ENCODE peak calls at places on chromosomes 11 and 22, in ten cellular contexts. O is SK-N-MC, W is substantia nigra, H is GM23248, V is body of pancreas, L is cardiac muscle cell, M is Peyer's patch, T is brain microvascular endothelial cell, J is heart left ventricle, Q is A673. N is an unnamed sample.

GRCh38 chr11:72573380-72573949 is 100.8 kb downstream of the PDE2A start:
- DNase-seq in O (no peak), L (peak), V (peak), H (peak), J (no peak), W (peak), M (peak), T (peak), Q (peak), N (peak)

GRCh38 chr22:37079668-37080171 is 28.2 kb downstream of the KCTD17 start:
- DNase-seq in M (no peak), W (no peak), T (peak), Q (peak), V (no peak), L (no peak), H (peak), J (no peak), O (no peak), N (peak)

GRCh38 chr22:39122772-39123470 is 25.9 kb downstream of the APOBEC3H start:
- DNase-seq in W (no peak), Q (no peak), M (no peak), O (no peak), T (no peak), V (no peak), L (no peak), H (no peak), J (no peak), N (no peak)

GRCh38 chr22:26956346-26956745 is 299.0 kb downstream of the MIAT start:
- DNase-seq in M (no peak), Q (no peak), V (no peak), T (no peak), H (no peak), O (no peak), W (no peak), L (no peak), J (no peak), N (peak)

GRCh38 chr11:41848349-41848748 is 388.9 kb upstream of the LRRC4C start:
- DNase-seq in V (no peak), Q (no peak), W (no peak), H (no peak), T (no peak), O (no peak), J (no peak), L (no peak), M (no peak), N (no peak)

GRCh38 chr22:37464181-37464580 is 22.0 kb downstream of the MFNG start:
- DNase-seq in T (no peak), V (no peak), W (no peak), M (no peak), L (no peak), H (no peak), O (no peak), Q (peak), J (no peak), N (no peak)

GRCh38 chr11:60870276-60870675 is 2.9 kb downstream of the ZP1 start:
- DNase-seq in T (no peak), V (peak), W (no peak), O (no peak), H (no peak), L (no peak), M (peak), Q (no peak), J (no peak), N (peak)

GRCh38 chr11:17529814-17530162 is 14.4 kb downstream of the USH1C start:
- DNase-seq in H (no peak), J (peak), Q (no peak), L (no peak), W (peak), M (no peak), O (no peak), V (no peak), T (no peak), N (peak)

GRCh38 chr11:73270089-73270854 is 1.9 kb upstream of the P2RY6 start:
- DNase-seq in O (no peak), Q (no peak), L (no peak), H (no peak), J (no peak), W (no peak), M (peak), V (no peak), T (no peak), N (no peak)

GRCh38 chr11:57776101-57776511 is 14.5 kb downstream of the CTNND1 start:
- DNase-seq in O (no peak), W (no peak), T (no peak), J (peak), V (no peak), Q (no peak), L (peak), M (no peak), H (peak), N (peak)

GRCh38 chr22:21094911-21095772 is 49.4 kb downstream of the LRRC74B start:
- DNase-seq in J (no peak), M (no peak), T (no peak), Q (no peak), O (no peak), H (no peak), L (no peak), W (no peak), V (no peak), N (no peak)

GRCh38 chr11:134470238-134470637 is 58.2 kb upstream of the B3GAT1 start:
- DNase-seq in O (no peak), V (no peak), W (no peak), H (no peak), T (no peak), L (no peak), Q (no peak), M (peak), J (no peak), N (no peak)

GRCh38 chr11:47483408-47483807 is 34.5 kb upstream of the RAPSN start:
- DNase-seq in Q (no peak), T (no peak), O (no peak), J (no peak), V (no peak), H (no peak), W (no peak), L (no peak), M (no peak), N (no peak)

GRCh38 chr11:73384871-73385692 is 8.9 kb downstream of the RELT start:
- DNase-seq in W (peak), T (no peak), Q (no peak), L (no peak), O (no peak), J (peak), H (no peak), M (no peak), V (peak), N (no peak)

GRCh38 chr11:108592591-108593213 is 866 bp downstream of the EXPH5 start:
- DNase-seq in V (peak), J (no peak), W (peak), T (no peak), H (peak), M (peak), O (no peak), Q (peak), L (peak), N (no peak)

GRCh38 chr22:24392218-24392931 is 35.0 kb upstream of the ADORA2A start:
- DNase-seq in J (no peak), M (no peak), H (peak), O (no peak), L (no peak), W (no peak), V (no peak), T (no peak), Q (no peak), N (no peak)

GRCh38 chr22:24951942-24952836 is at the start of gene KIAA1671:
- DNase-seq in V (peak), Q (peak), T (peak), W (peak), O (no peak), M (peak), H (peak), L (peak), J (peak), N (peak)

GRCh38 chr11:12052676-12053605 is 44.5 kb upstream of the DKK3 start:
- DNase-seq in J (no peak), O (no peak), T (no peak), H (no peak), Q (no peak), W (no peak), V (no peak), M (no peak), L (no peak), N (peak)
- H3K27ac ChIP-seq in J (no peak), O (no peak), T (no peak), H (no peak), Q (no peak), W (no peak), V (no peak), M (no peak), L (no peak), N (no peak)

DNA sequence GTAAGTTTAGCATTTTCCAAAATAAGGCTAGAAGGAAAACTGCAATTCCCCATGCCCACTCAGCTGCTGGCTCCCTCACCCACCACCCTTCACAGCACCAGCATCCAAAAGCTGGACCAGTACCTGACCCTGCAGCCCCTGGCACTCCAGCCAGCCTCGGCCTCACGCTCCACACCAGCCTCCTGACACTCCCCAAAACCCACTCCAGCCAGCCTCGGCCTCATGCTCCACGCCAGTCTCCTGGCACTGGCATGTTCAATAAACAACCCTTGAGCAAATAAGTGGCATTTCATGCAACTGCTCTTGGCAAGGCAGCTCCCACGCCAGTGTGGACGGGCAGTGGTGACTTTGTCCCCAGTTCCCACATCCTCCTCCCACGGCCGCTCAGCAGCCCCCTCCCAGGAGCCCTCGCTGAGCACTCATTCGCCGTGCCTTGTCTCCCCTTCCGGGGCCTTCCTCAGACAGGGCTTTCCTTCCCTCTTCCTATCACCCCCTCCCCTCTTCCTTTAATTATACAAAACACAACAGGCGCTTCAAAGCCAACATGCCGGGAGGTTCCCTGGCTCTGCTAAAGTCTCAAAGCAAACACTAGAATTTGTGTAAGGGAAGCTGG is 6.9 kb downstream of the TOLLIP start:
- DNase-seq in H (no peak), L (no peak), V (peak), O (no peak), Q (no peak), J (no peak), M (peak), T (no peak), W (no peak), N (no peak)
- H3K27ac ChIP-seq in H (no peak), L (no peak), V (peak), O (no peak), Q (no peak), J (no peak), M (no peak), T (no peak), W (peak), N (no peak)

GRCh38 chr11:96340555-96340885 is 2.5 kb downstream of the MAML2 start:
- DNase-seq in W (no peak), H (peak), V (no peak), M (no peak), O (no peak), Q (no peak), J (no peak), T (no peak), L (no peak), N (no peak)

GRCh38 chr11:96341237-96342130 is 1.5 kb downstream of the MAML2 start:
- DNase-seq in V (peak), W (peak), Q (no peak), J (peak), T (no peak), L (no peak), M (peak), H (peak), O (no peak), N (no peak)

GRCh38 chr11:96338910-96339703 is 3.9 kb downstream of the MAML2 start:
- DNase-seq in O (no peak), M (no peak), W (peak), H (peak), Q (no peak), J (peak), T (peak), V (no peak), L (no peak), N (peak)

GRCh38 chr11:96337541-96338530 is 5.2 kb downstream of the MAML2 start:
- DNase-seq in O (no peak), J (no peak), T (no peak), L (peak), Q (peak), M (no peak), V (no peak), H (peak), W (no peak), N (no peak)

GRCh38 chr11:96339704-96340554 is 3.1 kb downstream of the MAML2 start:
- DNase-seq in O (no peak), W (peak), T (no peak), L (no peak), V (no peak), Q (no peak), J (no peak), M (no peak), H (peak), N (no peak)
- H3K27ac ChIP-seq in O (no peak), W (peak), T (peak), L (no peak), V (peak), Q (peak), J (peak), M (peak), H (peak), N (no peak)

GRCh38 chr22:33867118-33867863 is 53.0 kb downstream of the LARGE1 start:
- DNase-seq in L (no peak), H (peak), T (peak), W (no peak), M (peak), J (no peak), V (no peak), Q (no peak), O (no peak), N (no peak)

GRCh38 chr22:33865996-33866395 is 54.3 kb downstream of the LARGE1 start:
- DNase-seq in Q (no peak), T (no peak), W (no peak), M (no peak), H (no peak), L (no peak), V (no peak), O (no peak), J (no peak), N (no peak)

GRCh38 chr22:33865248-33865647 is 55.0 kb downstream of the LARGE1 start:
- DNase-seq in J (no peak), M (no peak), H (no peak), T (no peak), W (no peak), Q (no peak), L (no peak), O (no peak), V (no peak), N (no peak)

GRCh38 chr22:33866521-33866920 is 53.8 kb downstream of the LARGE1 start:
- DNase-seq in Q (no peak), L (no peak), H (no peak), V (no peak), M (no peak), T (no peak), J (no peak), W (no peak), O (no peak), N (no peak)

GRCh38 chr22:33864723-33865130 is 55.5 kb downstream of the LARGE1 start:
- DNase-seq in W (no peak), M (no peak), O (no peak), H (peak), Q (no peak), J (peak), L (no peak), V (no peak), T (no peak), N (no peak)
- H3K27ac ChIP-seq in W (no peak), M (peak), O (no peak), H (no peak), Q (no peak), J (peak), L (peak), V (no peak), T (no peak), N (no peak)

GRCh38 chr11:45857834-45858492 is 10.7 kb downstream of the CRY2 start:
- DNase-seq in J (peak), Q (peak), L (peak), V (peak), T (peak), W (peak), H (peak), M (no peak), O (no peak), N (no peak)
- H3K27ac ChIP-seq in J (peak), Q (peak), L (peak), V (peak), T (no peak), W (peak), H (peak), M (peak), O (peak), N (no peak)

DNA sequence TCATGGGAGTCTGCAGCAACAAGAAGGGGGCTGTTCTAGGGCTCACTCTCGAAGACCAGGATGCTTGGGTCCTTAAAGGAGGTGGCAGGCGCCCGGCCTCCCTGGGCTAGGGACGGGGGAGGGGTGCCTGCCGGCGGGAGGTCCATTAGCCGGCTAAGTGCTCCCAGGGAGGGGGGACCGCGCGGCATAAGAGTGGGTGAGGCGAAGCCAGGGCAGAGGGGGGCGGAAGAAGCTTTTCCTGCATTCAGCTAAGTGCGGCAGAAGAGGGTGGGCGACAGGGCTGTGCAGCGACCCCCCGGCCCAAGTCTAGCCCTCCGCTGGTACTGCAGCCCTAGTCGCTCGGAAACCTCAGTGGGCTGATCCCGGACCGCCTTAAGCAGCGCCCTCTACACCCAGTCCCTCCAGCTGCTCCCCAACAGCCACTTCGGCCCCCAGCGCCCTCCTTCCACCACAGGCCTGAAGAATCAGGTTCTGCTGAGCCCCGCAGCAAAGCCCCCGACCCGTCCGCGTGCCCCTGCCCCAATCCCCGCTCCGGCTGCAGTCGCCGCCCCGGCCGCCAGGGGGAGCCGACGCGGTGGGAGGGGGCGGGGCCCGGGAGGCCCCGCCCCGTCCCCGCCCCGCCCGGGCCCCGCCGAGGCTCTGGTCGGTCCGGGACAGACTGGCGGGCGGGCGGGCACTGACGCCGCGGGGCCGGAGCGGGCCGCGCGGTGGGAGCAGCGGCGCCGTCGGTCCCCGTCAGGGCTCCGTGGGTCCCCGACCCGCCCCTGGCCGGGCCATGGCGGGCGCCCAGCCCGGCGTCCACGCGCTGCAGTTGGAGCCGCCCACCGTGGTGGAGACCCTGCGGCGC is at the start of gene PLCB3:
- DNase-seq in O (no peak), Q (peak), W (peak), J (peak), L (peak), T (no peak), H (peak), V (peak), M (peak), N (peak)
- H3K27ac ChIP-seq in O (no peak), Q (peak), W (peak), J (peak), L (no peak), T (peak), H (peak), V (peak), M (peak), N (peak)

GRCh38 chr11:6362185-6362867 is 27.9 kb upstream of the SMPD1 start:
- DNase-seq in Q (no peak), J (peak), W (no peak), L (peak), H (peak), V (peak), O (no peak), T (no peak), M (no peak), N (no peak)
- H3K27ac ChIP-seq in Q (no peak), J (peak), W (no peak), L (peak), H (no peak), V (peak), O (no peak), T (no peak), M (no peak), N (no peak)

DNA sequence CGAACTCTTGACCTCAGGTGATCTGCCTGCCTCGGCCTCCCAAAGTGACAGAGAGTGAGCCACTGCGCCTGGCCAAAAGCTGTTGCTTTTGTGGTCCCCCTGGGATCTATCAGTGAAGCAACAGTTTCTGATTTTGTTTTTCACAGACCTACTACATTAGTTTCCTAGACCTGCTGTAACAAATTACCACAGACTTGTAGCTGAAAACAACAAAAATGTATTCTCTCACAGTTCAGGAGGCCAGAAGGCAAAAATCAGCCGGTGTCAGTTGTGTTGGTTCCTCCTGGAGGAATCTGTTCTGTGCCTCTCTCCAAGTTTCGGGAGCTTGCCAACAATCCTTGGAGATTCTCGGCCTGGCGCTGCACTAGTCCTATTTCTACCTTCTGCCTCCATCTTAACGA is 8.5 kb upstream of the SLC35C1 start:
- DNase-seq in H (no peak), J (no peak), M (no peak), V (no peak), W (no peak), Q (no peak), O (no peak), T (no peak), L (no peak), N (no peak)
- H3K27ac ChIP-seq in H (no peak), J (no peak), M (no peak), V (no peak), W (no peak), Q (no peak), O (no peak), T (no peak), L (no peak), N (no peak)

DNA sequence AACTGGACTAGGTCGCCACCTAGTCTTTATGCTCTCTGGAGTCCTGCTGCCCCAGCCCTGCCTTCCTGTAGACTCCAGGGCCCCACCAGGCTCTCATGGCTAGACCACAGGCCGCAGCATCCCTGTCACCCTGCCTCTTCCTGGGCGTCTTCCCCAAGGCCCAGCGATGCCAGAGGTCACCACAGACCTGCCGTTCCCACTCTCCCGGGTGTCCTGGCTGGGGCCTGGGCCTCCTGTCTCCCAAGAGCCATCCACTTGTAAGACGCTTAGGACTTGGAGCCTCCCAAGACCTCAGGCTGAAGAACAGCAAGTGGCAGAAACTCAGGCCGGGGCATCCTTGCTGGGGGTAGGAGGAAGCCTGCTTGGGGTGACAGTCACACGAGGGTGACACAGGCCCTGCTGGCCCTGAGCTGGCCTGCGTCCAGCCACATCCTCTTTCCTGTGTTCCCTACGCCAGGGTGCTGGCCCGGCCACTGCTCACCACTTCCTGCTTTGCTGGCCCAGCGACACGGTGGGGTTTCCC is 2.0 kb upstream of the TCIRG1 start:
- DNase-seq in H (no peak), V (peak), W (peak), O (no peak), J (peak), L (no peak), M (no peak), T (no peak), Q (no peak), N (no peak)
- H3K27ac ChIP-seq in H (no peak), V (peak), W (peak), O (no peak), J (peak), L (peak), M (peak), T (no peak), Q (no peak), N (no peak)

GRCh38 chr11:84498016-84498415 is 1129.1 kb downstream of the DLG2 start:
- DNase-seq in J (no peak), T (peak), W (no peak), O (no peak), M (no peak), Q (no peak), V (no peak), H (peak), L (no peak), N (no peak)
- H3K27ac ChIP-seq in J (no peak), T (no peak), W (no peak), O (no peak), M (no peak), Q (no peak), V (no peak), H (peak), L (no peak), N (no peak)